ENCODE peak calls at places on chromosome 10, in ten cellular contexts. One of them, this sample, is unnamed.
A peak's percentile ranks its signal among the peaks of the same experiment; 100 is the strongest.

GRCh38 chr10:113899952-113900598 is 45.6 kb downstream of the NHLRC2 start:
- DNase-seq in NAMALWA: no peak
- DNase-seq in HTR-8/SVneo: no peak
- DNase-seq in lower lobe of right lung: no peak
- DNase-seq in immature natural killer cell: no peak
- DNase-seq in foreskin melanocyte: no peak
- DNase-seq in T47D: no peak
- DNase-seq in AG10803: peak; percentile 30
- DNase-seq in activated T-helper 9 cell treated with anti-CD3 and anti-CD28 coated beads, Interleukin-2, amount 50 U/mL, for 16 hours: no peak
- DNase-seq in HS-5: no peak
- DNase-seq in this sample: no peak

GRCh38 chr10:93751832-93752231 is 5.9 kb upstream of the LGI1 start:
- DNase-seq in AG10803: peak; percentile 13
- DNase-seq in HS-5: no peak
- DNase-seq in activated T-helper 9 cell treated with anti-CD3 and anti-CD28 coated beads, Interleukin-2, amount 50 U/mL, for 16 hours: no peak
- DNase-seq in HTR-8/SVneo: peak; percentile 40
- DNase-seq in NAMALWA: peak; percentile 55
- DNase-seq in T47D: peak; percentile 74
- DNase-seq in foreskin melanocyte: no peak
- DNase-seq in immature natural killer cell: no peak
- DNase-seq in lower lobe of right lung: no peak
- DNase-seq in this sample: no peak

GRCh38 chr10:50387736-50388081 is 136.4 kb upstream of the ASAH2 start:
- DNase-seq in HS-5: no peak
- DNase-seq in T47D: no peak
- DNase-seq in immature natural killer cell: no peak
- DNase-seq in HTR-8/SVneo: no peak
- DNase-seq in foreskin melanocyte: no peak
- DNase-seq in AG10803: no peak
- DNase-seq in NAMALWA: peak; percentile 31
- DNase-seq in activated T-helper 9 cell treated with anti-CD3 and anti-CD28 coated beads, Interleukin-2, amount 50 U/mL, for 16 hours: no peak
- DNase-seq in lower lobe of right lung: no peak
- DNase-seq in this sample: no peak

GRCh38 chr10:62050627-62050924 is 149.1 kb downstream of the ARID5B start:
- DNase-seq in HS-5: no peak
- DNase-seq in foreskin melanocyte: no peak
- DNase-seq in activated T-helper 9 cell treated with anti-CD3 and anti-CD28 coated beads, Interleukin-2, amount 50 U/mL, for 16 hours: no peak
- DNase-seq in lower lobe of right lung: no peak
- DNase-seq in HTR-8/SVneo: no peak
- DNase-seq in NAMALWA: no peak
- DNase-seq in immature natural killer cell: no peak
- DNase-seq in AG10803: no peak
- DNase-seq in T47D: no peak
- DNase-seq in this sample: no peak

GRCh38 chr10:130479146-130479545 is 343.0 kb downstream of the GLRX3 start:
- DNase-seq in HTR-8/SVneo: no peak
- DNase-seq in activated T-helper 9 cell treated with anti-CD3 and anti-CD28 coated beads, Interleukin-2, amount 50 U/mL, for 16 hours: no peak
- DNase-seq in T47D: no peak
- DNase-seq in HS-5: no peak
- DNase-seq in AG10803: no peak
- DNase-seq in NAMALWA: no peak
- DNase-seq in foreskin melanocyte: no peak
- DNase-seq in lower lobe of right lung: no peak
- DNase-seq in immature natural killer cell: no peak
- DNase-seq in this sample: no peak

GRCh38 chr10:72274213-72274729 is 547 bp downstream of the DDIT4 start:
- DNase-seq in lower lobe of right lung: peak; percentile 52
- DNase-seq in AG10803: no peak
- DNase-seq in HTR-8/SVneo: no peak
- DNase-seq in NAMALWA: no peak
- DNase-seq in HS-5: no peak
- DNase-seq in immature natural killer cell: no peak
- DNase-seq in foreskin melanocyte: no peak
- DNase-seq in T47D: no peak
- DNase-seq in activated T-helper 9 cell treated with anti-CD3 and anti-CD28 coated beads, Interleukin-2, amount 50 U/mL, for 16 hours: no peak
- DNase-seq in this sample: no peak

GRCh38 chr10:24974978-24975377 is 22.6 kb upstream of the PRTFDC1 start:
- DNase-seq in AG10803: peak; percentile 91
- DNase-seq in T47D: no peak
- DNase-seq in lower lobe of right lung: no peak
- DNase-seq in NAMALWA: no peak
- DNase-seq in activated T-helper 9 cell treated with anti-CD3 and anti-CD28 coated beads, Interleukin-2, amount 50 U/mL, for 16 hours: no peak
- DNase-seq in immature natural killer cell: no peak
- DNase-seq in HTR-8/SVneo: no peak
- DNase-seq in foreskin melanocyte: no peak
- DNase-seq in HS-5: no peak
- DNase-seq in this sample: no peak

GRCh38 chr10:113666682-113667252 is 2.9 kb upstream of the NRAP start:
- DNase-seq in T47D: no peak
- DNase-seq in foreskin melanocyte: no peak
- DNase-seq in lower lobe of right lung: no peak
- DNase-seq in AG10803: peak; percentile 24
- DNase-seq in HS-5: no peak
- DNase-seq in immature natural killer cell: no peak
- DNase-seq in activated T-helper 9 cell treated with anti-CD3 and anti-CD28 coated beads, Interleukin-2, amount 50 U/mL, for 16 hours: no peak
- DNase-seq in HTR-8/SVneo: no peak
- DNase-seq in NAMALWA: no peak
- DNase-seq in this sample: no peak

GRCh38 chr10:8296742-8297101 is 242.2 kb downstream of the GATA3 start:
- DNase-seq in HTR-8/SVneo: no peak
- DNase-seq in HS-5: no peak
- DNase-seq in immature natural killer cell: no peak
- DNase-seq in lower lobe of right lung: no peak
- DNase-seq in foreskin melanocyte: no peak
- DNase-seq in T47D: no peak
- DNase-seq in NAMALWA: no peak
- DNase-seq in AG10803: no peak
- DNase-seq in activated T-helper 9 cell treated with anti-CD3 and anti-CD28 coated beads, Interleukin-2, amount 50 U/mL, for 16 hours: no peak
- DNase-seq in this sample: no peak

GRCh38 chr10:67602268-67602950 is 93.6 kb downstream of the CTNNA3 start:
- DNase-seq in immature natural killer cell: no peak
- DNase-seq in HS-5: peak; percentile 86
- DNase-seq in foreskin melanocyte: peak; percentile 85
- DNase-seq in activated T-helper 9 cell treated with anti-CD3 and anti-CD28 coated beads, Interleukin-2, amount 50 U/mL, for 16 hours: no peak
- DNase-seq in T47D: peak; percentile 64
- DNase-seq in lower lobe of right lung: no peak
- DNase-seq in HTR-8/SVneo: peak; percentile 69
- DNase-seq in NAMALWA: no peak
- DNase-seq in AG10803: peak; percentile 40
- DNase-seq in this sample: no peak

GRCh38 chr10:42955493-42955889 is 121.4 kb upstream of the RET start:
- DNase-seq in foreskin melanocyte: no peak
- DNase-seq in lower lobe of right lung: no peak
- DNase-seq in HS-5: no peak
- DNase-seq in T47D: no peak
- DNase-seq in immature natural killer cell: no peak
- DNase-seq in HTR-8/SVneo: no peak
- DNase-seq in NAMALWA: no peak
- DNase-seq in AG10803: no peak
- DNase-seq in activated T-helper 9 cell treated with anti-CD3 and anti-CD28 coated beads, Interleukin-2, amount 50 U/mL, for 16 hours: no peak
- DNase-seq in this sample: no peak

GRCh38 chr10:131312261-131312801 is 810 bp upstream of the TCERG1L start:
- DNase-seq in lower lobe of right lung: no peak
- DNase-seq in HS-5: no peak
- DNase-seq in foreskin melanocyte: peak; percentile 63
- DNase-seq in T47D: no peak
- DNase-seq in NAMALWA: no peak
- DNase-seq in activated T-helper 9 cell treated with anti-CD3 and anti-CD28 coated beads, Interleukin-2, amount 50 U/mL, for 16 hours: no peak
- DNase-seq in immature natural killer cell: no peak
- DNase-seq in AG10803: no peak
- DNase-seq in HTR-8/SVneo: no peak
- DNase-seq in this sample: no peak

GRCh38 chr10:127398140-127398966 is 150.8 kb upstream of the NPS start:
- DNase-seq in HTR-8/SVneo: peak; percentile 34
- DNase-seq in lower lobe of right lung: no peak
- DNase-seq in activated T-helper 9 cell treated with anti-CD3 and anti-CD28 coated beads, Interleukin-2, amount 50 U/mL, for 16 hours: no peak
- DNase-seq in immature natural killer cell: no peak
- DNase-seq in AG10803: peak; percentile 57
- DNase-seq in HS-5: peak; percentile 18
- DNase-seq in T47D: no peak
- DNase-seq in NAMALWA: no peak
- DNase-seq in foreskin melanocyte: peak; percentile 61
- DNase-seq in this sample: no peak